ENCODE peak calls at places on chromosomes 2 and 18, in four cellular contexts. I, X, V and U are unnamed samples.

GRCh38 chr2:225865468-225865867 is 466.0 kb downstream of the NYAP2 start:
- DNase-seq in V (no peak), I (peak; percentile 59), X (no peak), U (no peak)

GRCh38 chr2:115746151-115746550 is 1303.7 kb downstream of the DPP10 start:
- DNase-seq in V (no peak), X (no peak), I (no peak), U (no peak)

GRCh38 chr18:8814206-8814605 is 108.8 kb downstream of the MTCL1 start:
- DNase-seq in V (no peak), X (no peak), I (peak; percentile 42), U (no peak)

GRCh38 chr2:207694811-207695281 is 16.6 kb upstream of the CCNYL1 start:
- DNase-seq in I (peak; percentile 49), X (no peak), V (no peak), U (no peak)

GRCh38 chr18:76348267-76349066 is 146.6 kb downstream of the ZNF516 start:
- DNase-seq in I (no peak), X (no peak), V (peak; percentile 75), U (no peak)

GRCh38 chr2:223062304-223062845 is 10.4 kb downstream of the KCNE4 start:
- DNase-seq in V (no peak), I (peak; percentile 46), X (no peak), U (no peak)

GRCh38 chr2:55986700-55987440 is 63.3 kb upstream of the EFEMP1 start:
- DNase-seq in V (no peak), I (peak; percentile 42), X (no peak), U (no peak)

GRCh38 chr18:6509417-6510198 is 94.9 kb upstream of the L3MBTL4 start:
- DNase-seq in X (no peak), V (no peak), I (peak; percentile 48), U (no peak)

GRCh38 chr2:65059071-65059470 is 2.9 kb downstream of the CEP68 start:
- DNase-seq in X (no peak), I (no peak), V (no peak), U (no peak)

GRCh38 chr18:45496746-45497145 is 118.5 kb upstream of the SLC14A2 start:
- DNase-seq in V (no peak), X (no peak), I (no peak), U (no peak)

GRCh38 chr2:45184606-45185005 is 175.4 kb upstream of the SIX2 start:
- DNase-seq in X (no peak), V (no peak), I (no peak), U (no peak)

GRCh38 chr2:12493031-12493513 is 223.7 kb upstream of the TRIB2 start:
- DNase-seq in V (peak; percentile 45), X (peak; percentile 91), I (peak; percentile 99), U (no peak)

GRCh38 chr2:237858294-237859081 is 935 bp upstream of the RAMP1 start:
- DNase-seq in V (peak; percentile 84), I (peak; percentile 94), X (peak; percentile 81), U (no peak)

GRCh38 chr2:179272406-179273192 is 8.0 kb upstream of the SESTD1 start:
- DNase-seq in I (peak; percentile 89), X (no peak), V (no peak), U (no peak)

GRCh38 chr2:11155326-11156059 is at the start of gene SLC66A3:
- DNase-seq in I (peak; percentile 91), V (no peak), X (no peak), U (peak; percentile 91)

GRCh38 chr2:135985826-135986393 is 484 bp upstream of the DARS1 start:
- DNase-seq in X (no peak), V (no peak), I (no peak), U (no peak)

GRCh38 chr2:123380536-123380935 is 644.6 kb upstream of the CNTNAP5 start:
- DNase-seq in X (no peak), I (peak; percentile 0), V (no peak), U (no peak)

GRCh38 chr2:195016821-195017220 is 640.2 kb upstream of the SLC39A10 start:
- DNase-seq in X (no peak), I (no peak), V (no peak), U (no peak)

GRCh38 chr2:6080837-6081541 is 388.8 kb downstream of the SOX11 start:
- DNase-seq in I (no peak), X (no peak), V (no peak), U (no peak)

GRCh38 chr2:23669413-23670244 is 257.3 kb downstream of the ATAD2B start:
- DNase-seq in V (peak; percentile 94), I (peak; percentile 56), X (peak; percentile 90), U (peak; percentile 74)

GRCh38 chr18:36284671-36285295 is 12.7 kb upstream of the FHOD3 start:
- DNase-seq in I (peak; percentile 82), V (no peak), X (no peak), U (no peak)

GRCh38 chr2:32136097-32136496 is 29.6 kb upstream of the SLC30A6 start:
- DNase-seq in V (no peak), X (no peak), I (peak; percentile 63), U (no peak)

GRCh38 chr2:88765154-88765948 is 73.9 kb downstream of the RPIA start:
- DNase-seq in I (peak; percentile 22), V (peak; percentile 74), X (no peak), U (peak; percentile 54)

GRCh38 chr2:205769879-205770278 is 87.6 kb downstream of the NRP2 start:
- DNase-seq in I (no peak), V (no peak), X (no peak), U (no peak)

GRCh38 chr2:110716959-110717645 is 15.3 kb upstream of the ACOXL start:
- DNase-seq in X (no peak), V (no peak), I (peak; percentile 4), U (no peak)

GRCh38 chr18:52288403-52289004 is 51.5 kb upstream of the DCC start:
- DNase-seq in V (no peak), X (no peak), I (peak; percentile 29), U (peak; percentile 51)

GRCh38 chr2:24820598-24821432 is 27.6 kb downstream of the CENPO start:
- DNase-seq in I (peak; percentile 37), V (no peak), X (no peak), U (no peak)

GRCh38 chr2:234708091-234708683 is 211.3 kb upstream of the ARL4C start:
- DNase-seq in X (no peak), V (no peak), I (no peak), U (no peak)

GRCh38 chr2:127220102-127220806 is at the start of gene CYP27C1:
- DNase-seq in V (no peak), X (peak; percentile 40), I (peak; percentile 25), U (no peak)

GRCh38 chr2:85804583-85804982 is 50.8 kb downstream of the ATOH8 start:
- DNase-seq in X (no peak), I (no peak), V (peak; percentile 18), U (no peak)

GRCh38 chr2:215386566-215386965 is 49.3 kb downstream of the FN1 start:
- DNase-seq in I (no peak), V (no peak), X (no peak), U (no peak)

GRCh38 chr2:57760448-57760847 is 286.2 kb upstream of the VRK2 start:
- DNase-seq in X (no peak), I (no peak), V (no peak), U (no peak)

GRCh38 chr2:232528746-232529445 is 2.9 kb downstream of the CHRND start:
- DNase-seq in X (no peak), V (peak; percentile 53), I (no peak), U (peak; percentile 38)

GRCh38 chr2:70006447-70006784 is 45.0 kb upstream of the ASPRV1 start:
- DNase-seq in I (no peak), X (no peak), V (no peak), U (no peak)
- TF ChIP-seq CTCF in I (no peak), X (no peak), V (no peak), U (no peak)

DNA sequence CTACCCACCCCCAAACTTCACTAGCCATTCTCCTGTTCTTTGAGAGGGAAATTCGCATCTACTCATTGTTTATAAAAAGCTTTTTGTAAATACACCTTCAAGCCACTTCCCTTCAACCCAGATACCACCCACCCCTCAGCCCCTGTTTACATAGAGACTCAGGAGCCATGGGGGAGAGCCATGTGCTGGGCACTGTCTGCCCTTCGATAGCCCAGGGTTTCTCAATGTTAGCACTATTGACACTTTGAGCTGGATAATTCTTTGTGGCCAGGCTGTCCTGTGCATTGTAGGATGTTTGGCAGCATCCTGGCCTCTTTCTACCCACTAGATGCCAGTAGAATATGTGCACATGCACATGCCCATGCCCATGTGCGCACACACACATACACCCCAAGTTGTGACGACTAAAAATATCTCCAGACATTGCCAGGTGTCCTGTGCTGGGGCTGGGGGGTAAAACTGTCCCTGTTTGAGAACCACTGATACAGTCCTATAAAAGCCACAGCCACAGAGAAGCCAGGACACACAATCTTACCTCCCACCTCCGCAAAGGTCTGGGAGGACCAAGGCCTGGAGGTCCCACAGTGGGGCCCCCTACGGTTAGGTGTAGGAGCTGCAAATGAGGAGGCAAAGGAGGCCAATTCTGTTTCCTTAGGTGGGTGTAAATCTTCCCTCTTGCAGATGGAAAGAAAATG is 44.5 kb upstream of the ASPRV1 start:
- DNase-seq in V (peak; percentile 18), I (no peak), X (no peak), U (no peak)
- TF ChIP-seq CTCF in V (no peak), I (no peak), X (no peak), U (no peak)

GRCh38 chr2:157747695-157748370 is 119.2 kb upstream of the ACVR1C start:
- DNase-seq in V (no peak), X (no peak), I (peak; percentile 57), U (no peak)

GRCh38 chr2:157749684-157750083 is 121.0 kb upstream of the ACVR1C start:
- DNase-seq in I (no peak), X (no peak), V (no peak), U (no peak)

GRCh38 chr2:157747280-157747679 is 118.6 kb upstream of the ACVR1C start:
- DNase-seq in X (no peak), I (no peak), V (no peak), U (no peak)

GRCh38 chr2:157748371-157749132 is 119.9 kb upstream of the ACVR1C start:
- DNase-seq in X (no peak), V (no peak), I (peak; percentile 15), U (no peak)

GRCh38 chr2:157751462-157752058 is 122.9 kb upstream of the ACVR1C start:
- DNase-seq in I (peak; percentile 69), X (no peak), V (peak; percentile 80), U (no peak)
- TF ChIP-seq CTCF in I (peak; percentile 7), X (no peak), V (no peak), U (no peak)

DNA sequence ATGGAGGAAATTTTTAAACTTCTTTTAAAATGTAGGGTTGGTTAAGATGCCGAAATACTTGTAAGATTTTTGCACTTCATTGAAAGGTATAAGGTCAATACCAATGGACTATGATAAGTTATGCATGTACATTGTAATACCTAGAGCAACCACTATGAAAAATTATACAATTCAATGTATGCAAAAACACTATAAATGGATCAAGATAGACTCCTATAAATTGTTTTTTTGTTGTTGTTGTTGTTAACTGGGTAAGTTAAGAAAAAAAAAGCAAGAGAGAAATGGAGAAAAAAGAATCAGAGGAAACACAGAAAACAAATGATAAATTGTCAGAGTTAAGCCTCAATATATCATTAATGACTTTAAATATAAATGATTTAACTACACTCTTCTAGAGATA is 421.2 kb downstream of the TMEM182 start:
- DNase-seq in V (no peak), I (no peak), X (no peak), U (no peak)
- TF ChIP-seq CTCF in V (no peak), I (no peak), X (no peak), U (no peak)